ENCODE peak calls at places on chromosomes 6 and 20, in five cellular contexts. R, G, Y, M and U are unnamed samples. For H3K27me3, the result is how much of the 10 kb centered on the place peaks cover.

GRCh38 chr6:42038163-42038562 is 12.2 kb upstream of the TAF8 start:
- DNase-seq in R (no peak), Y (no peak), M (no peak), G (no peak), U (no peak)

GRCh38 chr6:90098025-90098474 is 198.6 kb downstream of the BACH2 start:
- DNase-seq in R (peak), G (no peak), Y (peak), M (peak), U (peak)

GRCh38 chr6:41892921-41893564 is 2.1 kb downstream of the USP49 start:
- DNase-seq in G (no peak), R (no peak), M (no peak), Y (no peak), U (no peak)

GRCh38 chr6:152701863-152702401 is 4.2 kb downstream of the MYCT1 start:
- DNase-seq in Y (no peak), R (no peak), M (no peak), G (no peak), U (no peak)

GRCh38 chr6:13457577-13457976 is 29.8 kb downstream of the GFOD1 start:
- DNase-seq in M (peak), Y (no peak), G (no peak), R (peak), U (no peak)

GRCh38 chr20:61500791-61501321 is 248.8 kb downstream of the CDH4 start:
- DNase-seq in Y (no peak), G (peak), R (no peak), M (no peak), U (no peak)

GRCh38 chr20:23061713-23062561 is 12.5 kb upstream of the THBD start:
- DNase-seq in Y (no peak), R (peak), G (no peak), M (peak), U (peak)

GRCh38 chr6:4668271-4669179 is 107.7 kb upstream of the CDYL start:
- DNase-seq in R (no peak), Y (no peak), M (no peak), G (no peak), U (no peak)

GRCh38 chr6:28914941-28915340 is 8.8 kb downstream of the TRIM27 start:
- DNase-seq in R (no peak), G (no peak), Y (no peak), M (no peak), U (no peak)

GRCh38 chr6:164274510-164274909 is 860.0 kb downstream of the QKI start:
- DNase-seq in Y (no peak), R (no peak), G (no peak), M (no peak), U (no peak)

GRCh38 chr6:157613011-157613522 is 210.0 kb upstream of the SNX9 start:
- DNase-seq in R (peak), M (no peak), Y (peak), G (no peak), U (peak)

GRCh38 chr6:5989141-5989723 is 17.5 kb downstream of the NRN1 start:
- DNase-seq in M (no peak), G (no peak), Y (no peak), R (no peak), U (no peak)

GRCh38 chr20:23874747-23875146 is 4.8 kb downstream of the CST5 start:
- DNase-seq in M (no peak), Y (no peak), G (no peak), R (no peak), U (no peak)

GRCh38 chr20:44648579-44648978 is 2.9 kb downstream of the ADA start:
- DNase-seq in R (no peak), M (no peak), G (no peak), Y (no peak), U (no peak)

GRCh38 chr6:113829702-113830058 is 27.5 kb upstream of the MARCKS start:
- DNase-seq in M (no peak), G (no peak), Y (peak), R (no peak), U (peak)

GRCh38 chr6:9659848-9660247 is 755.0 kb downstream of the TFAP2A start:
- DNase-seq in Y (no peak), M (no peak), G (no peak), R (no peak), U (no peak)

GRCh38 chr20:10090588-10091166 is 55.9 kb downstream of the ANKEF1 start:
- DNase-seq in G (no peak), R (peak), M (no peak), Y (no peak), U (no peak)

GRCh38 chr20:57921701-57922482 is 212.1 kb upstream of the PMEPA1 start:
- DNase-seq in M (no peak), Y (no peak), R (no peak), G (no peak), U (no peak)

GRCh38 chr20:41366546-41367392 is at the start of gene EMILIN3:
- DNase-seq in G (no peak), Y (no peak), M (no peak), R (no peak), U (no peak)

GRCh38 chr6:38018755-38019165 is 199.2 kb downstream of the ZFAND3 start:
- DNase-seq in Y (no peak), M (no peak), R (no peak), G (no peak), U (no peak)

GRCh38 chr6:111971181-111971829 is 82.6 kb upstream of the CCN6 start:
- DNase-seq in M (no peak), Y (no peak), R (no peak), G (no peak), U (no peak)

GRCh38 chr20:13029687-13030510 is 21.1 kb downstream of the SPTLC3 start:
- DNase-seq in Y (peak), G (peak), M (no peak), R (peak), U (peak)

GRCh38 chr6:150336299-150336698 is 32.5 kb upstream of the IYD start:
- DNase-seq in R (peak), G (no peak), Y (peak), M (no peak), U (no peak)

GRCh38 chr6:150491131-150491795 is 108.4 kb upstream of the PLEKHG1 start:
- DNase-seq in R (peak), M (no peak), G (no peak), Y (peak), U (no peak)

GRCh38 chr6:106527979-106528378 is 101.3 kb downstream of the RTN4IP1 start:
- DNase-seq in R (peak), M (no peak), G (no peak), Y (peak), U (peak)

GRCh38 chr6:37324131-37325033 is 29.4 kb upstream of the RNF8 start:
- DNase-seq in M (no peak), R (peak), G (no peak), Y (no peak), U (no peak)

GRCh38 chr6:19864285-19864684 is 27.1 kb downstream of the ID4 start:
- DNase-seq in Y (no peak), G (no peak), M (no peak), R (no peak), U (no peak)

GRCh38 chr6:30875244-30876038 is 8.9 kb upstream of the DDR1 start:
- DNase-seq in R (no peak), G (no peak), M (no peak), Y (no peak), U (no peak)

GRCh38 chr6:159080217-159080976 is 35.6 kb upstream of the TAGAP start:
- DNase-seq in Y (no peak), R (no peak), M (no peak), G (no peak), U (no peak)

GRCh38 chr6:7264041-7264440 is 49.0 kb downstream of the SSR1 start:
- DNase-seq in M (peak), Y (no peak), G (no peak), R (no peak), U (no peak)

GRCh38 chr20:5658897-5659296 is 91.3 kb upstream of the SHLD1 start:
- DNase-seq in M (peak), G (no peak), Y (peak), R (peak), U (peak)

GRCh38 chr6:43982084-43982625 is 145.1 kb downstream of the MRPL14 start:
- DNase-seq in Y (no peak), G (no peak), M (peak), R (no peak), U (no peak)

GRCh38 chr20:555933-556332 is 12.3 kb upstream of the CSNK2A1 start:
- DNase-seq in R (no peak), M (no peak), Y (no peak), G (no peak), U (no peak)

GRCh38 chr6:16421462-16421960 is 183.1 kb downstream of the GMPR start:
- DNase-seq in M (no peak), G (no peak), R (no peak), Y (no peak), U (no peak)

GRCh38 chr6:155121699-155122098 is 126.6 kb downstream of the TIAM2 start:
- DNase-seq in Y (no peak), R (no peak), G (no peak), M (peak), U (no peak)

GRCh38 chr6:8279094-8279805 is 156.1 kb downstream of the SLC35B3 start:
- DNase-seq in M (no peak), R (no peak), Y (no peak), G (no peak), U (no peak)

GRCh38 chr6:53483423-53484353 is 61.2 kb downstream of the GCLC start:
- DNase-seq in G (no peak), R (peak), Y (no peak), M (no peak), U (no peak)

GRCh38 chr6:157831018-157831369 is 7.9 kb downstream of the SNX9 start:
- DNase-seq in R (no peak), G (no peak), Y (no peak), M (no peak), U (no peak)

DNA sequence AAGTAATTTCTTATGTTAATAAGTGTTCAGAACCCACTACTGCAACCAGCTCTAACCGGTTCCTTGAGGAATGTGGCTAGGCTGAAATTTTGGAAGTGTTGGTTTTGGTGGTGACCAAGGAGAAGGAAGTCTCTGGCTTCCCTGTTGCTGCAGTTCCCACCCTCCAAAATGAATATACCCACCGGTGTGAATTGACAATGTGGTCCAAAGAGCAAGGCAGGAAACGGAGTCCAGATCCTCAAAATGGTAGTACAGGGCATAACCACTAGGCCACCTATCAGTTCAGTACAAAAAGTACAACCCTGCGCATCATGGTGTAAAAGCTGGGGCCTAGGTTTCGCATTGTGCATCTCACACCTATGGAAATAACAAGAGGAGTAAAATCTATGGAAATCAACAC is 2.8 kb downstream of the ADNP start:
- DNase-seq in Y (no peak), M (no peak), G (no peak), R (no peak), U (no peak)
- H3K4me3 ChIP-seq in Y (no peak), M (no peak), G (peak), R (peak), U (no peak)

DNA sequence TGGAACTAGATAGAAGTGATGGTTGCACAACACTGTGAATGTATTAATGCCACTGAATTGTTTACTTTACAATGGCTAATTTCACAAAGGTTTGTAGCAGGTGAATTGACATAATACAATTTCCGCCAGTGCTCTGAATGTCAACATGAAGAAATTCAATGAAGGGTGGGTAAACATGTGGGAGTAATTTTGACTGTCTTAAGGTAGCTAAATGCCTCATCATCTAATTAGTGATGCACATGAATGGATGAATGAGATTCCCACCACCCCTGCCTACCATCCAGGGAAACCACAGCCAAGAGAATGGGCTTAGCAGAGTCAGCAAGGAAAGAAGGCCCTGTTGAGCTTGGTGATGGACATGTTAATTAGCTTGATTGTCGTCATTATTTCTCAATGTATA is 275.3 kb downstream of the ALDH8A1 start:
- DNase-seq in Y (no peak), G (no peak), M (no peak), R (no peak), U (no peak)
- TF ChIP-seq CTCF in Y (no peak), G (no peak), M (no peak), R (no peak), U (no peak)

DNA sequence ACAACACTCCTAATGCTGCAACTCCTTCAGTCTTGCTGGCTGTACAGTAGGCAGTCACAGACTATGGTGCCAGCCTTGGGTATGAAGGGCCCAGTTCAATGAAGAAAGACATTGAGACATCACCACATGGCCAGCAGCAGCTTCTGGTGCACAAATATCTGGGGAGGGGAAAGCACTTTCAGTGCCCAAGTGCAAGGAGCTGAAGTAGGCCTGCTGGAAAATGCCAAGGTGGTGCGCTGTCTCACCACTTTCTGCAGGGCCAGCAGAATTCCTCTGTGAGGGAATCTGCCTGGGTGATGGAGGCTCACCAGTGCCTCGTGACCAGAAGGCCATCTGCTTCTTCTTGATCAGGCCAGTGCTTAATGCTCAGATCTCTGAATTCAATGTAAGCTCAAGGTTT is 1.8 kb downstream of the PLA2G7 start:
- DNase-seq in G (no peak), R (no peak), M (no peak), Y (no peak), U (no peak)
- H3K27me3 ChIP-seq in G (under half), R (under half), M (under half), Y (under half), U (under half)

GRCh38 chr20:2507464-2507863 is 1.3 kb downstream of the ZNF343 start:
- DNase-seq in R (no peak), M (no peak), Y (no peak), G (no peak), U (no peak)
- H3K4me3 ChIP-seq in R (peak), M (peak), Y (no peak), G (peak), U (no peak)

GRCh38 chr20:37166867-37167266 is 12.3 kb upstream of the RPN2 start:
- DNase-seq in R (no peak), M (no peak), G (no peak), Y (no peak), U (no peak)

GRCh38 chr20:37172836-37173235 is 6.3 kb upstream of the RPN2 start:
- DNase-seq in G (no peak), M (no peak), Y (no peak), R (no peak), U (no peak)
- TF ChIP-seq CTCF in G (no peak), M (no peak), Y (no peak), R (no peak), U (no peak)

GRCh38 chr6:115271434-115271833 is 789.3 kb downstream of the FRK start:
- DNase-seq in Y (no peak), G (no peak), R (no peak), M (no peak), U (no peak)
- H3K27me3 ChIP-seq in Y (under half), G (under half), R (under half), M (under half), U (under half)

GRCh38 chr6:169162968-169163903 is 90.4 kb downstream of the THBS2 start:
- DNase-seq in M (peak), R (peak), G (peak), Y (peak), U (peak)
- H3K4me3 ChIP-seq in M (no peak), R (no peak), G (no peak), Y (no peak), U (peak)

DNA sequence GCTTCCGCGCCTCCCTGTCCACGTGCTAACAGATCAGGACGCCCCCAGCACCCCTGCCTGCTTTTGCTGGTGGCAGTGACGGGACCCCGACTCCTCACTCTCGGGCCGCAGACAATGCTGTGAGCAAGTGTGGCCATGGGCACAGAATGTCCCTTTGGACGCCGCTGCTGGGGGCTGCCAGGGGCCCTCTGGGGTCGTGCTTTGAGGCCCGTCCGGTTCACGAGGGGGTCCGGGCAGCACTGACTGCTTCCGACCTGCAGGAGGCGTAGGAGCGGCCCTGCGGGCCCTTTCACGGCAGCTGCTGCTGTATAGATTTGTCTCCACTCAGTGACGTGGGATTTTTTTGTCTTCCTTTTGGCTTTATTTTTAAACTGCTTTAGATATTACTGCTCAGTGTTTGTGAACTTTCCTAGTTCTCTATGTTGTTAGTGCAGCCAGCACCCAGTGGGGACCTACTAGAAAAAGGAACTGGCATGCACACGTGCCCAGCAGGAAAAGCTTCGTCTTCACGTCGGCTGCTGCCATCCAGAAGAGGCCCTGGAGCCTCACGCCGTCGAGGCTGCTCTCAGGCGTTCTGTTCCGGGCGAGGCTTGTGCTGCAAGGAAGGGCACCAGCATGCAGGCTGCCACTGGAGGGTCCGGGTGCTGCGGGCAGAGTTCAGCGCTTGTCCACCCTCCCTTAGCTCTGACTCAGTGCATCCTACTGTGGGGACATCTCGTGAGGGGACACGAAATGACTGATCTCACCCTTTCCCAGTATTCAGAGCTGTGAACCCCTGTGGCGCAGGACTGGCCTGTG is 21.7 kb downstream of the UCKL1 start:
- DNase-seq in G (no peak), R (no peak), Y (no peak), M (no peak), U (no peak)
- TF ChIP-seq CTCF in G (no peak), R (peak), Y (peak), M (no peak), U (peak)

GRCh38 chr20:38726849-38727601 is 2.7 kb downstream of the SLC32A1 start:
- DNase-seq in Y (no peak), G (no peak), M (no peak), R (no peak), U (no peak)
- H3K27me3 ChIP-seq in Y (half or more), G (half or more), M (half or more), R (half or more), U (half or more)

GRCh38 chr6:24902782-24903181 is 33.0 kb downstream of the RIPOR2 start:
- DNase-seq in M (no peak), R (peak), G (no peak), Y (peak), U (peak)
- H3K4me3 ChIP-seq in M (no peak), R (no peak), G (no peak), Y (no peak), U (no peak)